ENCODE peak calls at places on chromosomes 4 and X, in six cellular contexts. N is lower lobe of right lung, G is left lung, D is A549, X is GM12865, J is SJSA1. B is an unnamed sample.

GRCh38 chr4:106238819-106239420 is 77.1 kb downstream of the TBCK start:
- DNase-seq in G (no peak), N (no peak), J (no peak), X (peak), D (peak), B (no peak)

GRCh38 chr4:148445071-148445902 is 3.1 kb upstream of the NR3C2 start:
- DNase-seq in G (peak), J (no peak), N (peak), D (no peak), X (peak), B (peak)

GRCh38 chr4:120555058-120555457 is 367.5 kb downstream of the PRDM5 start:
- DNase-seq in N (no peak), X (no peak), D (no peak), G (no peak), J (no peak), B (no peak)

GRCh38 chrX:134171661-134172587 is 65.1 kb upstream of the CCDC160 start:
- DNase-seq in X (no peak), D (no peak), N (no peak), J (no peak), G (peak), B (no peak)

GRCh38 chrX:49838374-49838773 is 9.3 kb downstream of the PAGE4 start:
- DNase-seq in N (no peak), J (no peak), G (no peak), D (peak), X (peak), B (no peak)

GRCh38 chrX:7266261-7266660 is 118.3 kb upstream of the PUDP start:
- DNase-seq in N (no peak), J (no peak), G (no peak), X (no peak), D (no peak), B (no peak)

GRCh38 chr4:101818362-101818761 is 27.8 kb downstream of the BANK1 start:
- DNase-seq in N (no peak), J (no peak), D (no peak), X (no peak), G (no peak), B (no peak)

GRCh38 chr4:103786014-103786413 is 66.2 kb upstream of the TACR3 start:
- DNase-seq in N (no peak), G (no peak), D (peak), J (no peak), X (peak), B (peak)

GRCh38 chr4:151169900-151170299 is 70.5 kb downstream of the RPS3A start:
- DNase-seq in N (no peak), X (no peak), G (no peak), D (no peak), J (no peak), B (no peak)

GRCh38 chrX:13938053-13938765 is 91.5 kb downstream of the GEMIN8 start:
- DNase-seq in G (peak), X (peak), J (no peak), N (peak), D (peak), B (peak)

GRCh38 chrX:101729986-101730385 is 70.3 kb upstream of the ARMCX2 start:
- DNase-seq in N (no peak), X (no peak), J (no peak), G (no peak), D (no peak), B (no peak)

GRCh38 chr4:27790911-27791310 is 930.3 kb downstream of the STIM2 start:
- DNase-seq in G (no peak), J (no peak), X (no peak), N (no peak), D (no peak), B (no peak)

GRCh38 chrX:42290608-42291007 is 367.3 kb upstream of the CASK start:
- DNase-seq in N (no peak), D (peak), G (no peak), X (peak), J (no peak), B (no peak)

GRCh38 chrX:52416816-52417215 is 48.0 kb downstream of the XAGE2 start:
- DNase-seq in J (no peak), N (no peak), D (no peak), G (no peak), X (no peak), B (no peak)

GRCh38 chrX:10769696-10770619 is 149.6 kb upstream of the MID1 start:
- DNase-seq in D (no peak), X (no peak), G (no peak), N (no peak), J (no peak), B (no peak)

GRCh38 chr4:53499791-53500190 is 91.5 kb downstream of the LNX1 start:
- DNase-seq in N (no peak), G (no peak), X (no peak), D (no peak), J (no peak), B (no peak)

GRCh38 chr4:119130365-119131065 is 5.1 kb upstream of the MYOZ2 start:
- DNase-seq in X (no peak), G (no peak), J (no peak), D (no peak), N (no peak), B (no peak)

GRCh38 chr4:22573198-22573597 is 57.3 kb upstream of the ADGRA3 start:
- DNase-seq in X (no peak), D (no peak), J (no peak), N (peak), G (no peak), B (no peak)

GRCh38 chrX:140664939-140665338 is 44.6 kb upstream of the LINC00632 start:
- DNase-seq in X (peak), N (no peak), J (no peak), G (no peak), D (peak), B (no peak)

GRCh38 chr4:140047017-140047640 is 106.9 kb downstream of the MAML3 start:
- DNase-seq in X (no peak), G (no peak), N (no peak), J (no peak), D (no peak), B (no peak)

GRCh38 chr4:100164808-100165760 is 25.2 kb downstream of the DDIT4L start:
- DNase-seq in J (no peak), X (no peak), N (no peak), G (no peak), D (no peak), B (no peak)

GRCh38 chrX:150308532-150309157 is 54.5 kb upstream of the MAMLD1 start:
- DNase-seq in G (no peak), X (no peak), D (no peak), J (no peak), N (no peak), B (no peak)

GRCh38 chrX:139831689-139832456 is 101.0 kb downstream of the ATP11C start:
- DNase-seq in X (peak), J (no peak), G (no peak), D (peak), N (no peak), B (no peak)

GRCh38 chrX:110268875-110269274 is 49.0 kb downstream of the AMMECR1 start:
- DNase-seq in J (no peak), X (no peak), N (no peak), G (no peak), D (no peak), B (no peak)

GRCh38 chrX:70479197-70479969 is 34.7 kb downstream of the DLG3 start:
- DNase-seq in J (peak), N (no peak), X (no peak), G (no peak), D (peak), B (no peak)

GRCh38 chr4:163875327-163875726 is 380.8 kb downstream of the TMA16 start:
- DNase-seq in G (no peak), X (no peak), N (no peak), J (no peak), D (no peak), B (no peak)

GRCh38 chr4:53361451-53361850 is 4.4 kb downstream of the SCFD2 start:
- DNase-seq in J (no peak), G (no peak), X (no peak), N (no peak), D (no peak), B (no peak)

DNA sequence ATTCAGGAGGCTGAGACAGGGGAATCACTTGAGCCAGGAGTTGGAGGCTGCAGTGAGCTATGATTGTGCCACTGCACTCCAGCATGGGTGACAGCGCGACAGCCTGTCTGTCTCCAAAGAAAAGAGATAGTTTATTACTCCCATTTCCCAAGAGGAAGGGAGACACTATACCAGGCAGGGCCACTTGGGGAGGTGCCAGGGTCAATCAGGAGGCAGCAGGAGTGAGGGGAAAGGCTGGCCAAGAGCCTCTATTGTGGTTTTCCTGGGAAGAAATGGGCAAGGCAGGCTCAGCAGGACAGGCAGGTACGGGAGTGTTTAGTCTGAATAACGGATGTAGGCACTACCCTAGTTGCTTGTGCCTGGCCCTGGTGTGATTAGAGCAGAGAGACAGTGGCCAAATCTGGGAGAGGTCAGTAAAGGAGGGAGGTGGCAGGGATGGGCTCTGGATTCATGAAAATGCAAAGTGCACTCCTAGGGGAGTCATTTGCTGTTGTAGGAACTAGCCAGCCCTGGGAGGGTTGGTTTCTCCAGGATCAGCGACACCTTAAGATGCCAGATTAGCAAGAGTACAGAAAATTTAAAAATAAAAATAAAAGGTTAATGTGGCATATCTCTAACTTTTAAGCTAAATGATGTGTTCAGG is 20.2 kb upstream of the CDKN2AIP start:
- DNase-seq in D (no peak), G (no peak), J (no peak), X (no peak), N (no peak), B (no peak)
- H3K4me3 ChIP-seq in D (no peak), G (no peak), J (no peak), X (no peak), N (no peak), B (no peak)

GRCh38 chrX:136712631-136713030 is 64.7 kb downstream of the CD40LG start:
- DNase-seq in J (no peak), X (no peak), D (no peak), N (no peak), G (no peak), B (no peak)

GRCh38 chrX:136711147-136711546 is 63.2 kb downstream of the CD40LG start:
- DNase-seq in J (peak), N (peak), X (peak), D (peak), G (no peak), B (no peak)

GRCh38 chrX:136710324-136710951 is 62.5 kb downstream of the CD40LG start:
- DNase-seq in J (no peak), X (peak), N (no peak), G (no peak), D (no peak), B (no peak)

GRCh38 chrX:136718091-136718490 is 62.6 kb downstream of the ARHGEF6 start:
- DNase-seq in J (no peak), D (no peak), N (no peak), G (no peak), X (no peak), B (no peak)

DNA sequence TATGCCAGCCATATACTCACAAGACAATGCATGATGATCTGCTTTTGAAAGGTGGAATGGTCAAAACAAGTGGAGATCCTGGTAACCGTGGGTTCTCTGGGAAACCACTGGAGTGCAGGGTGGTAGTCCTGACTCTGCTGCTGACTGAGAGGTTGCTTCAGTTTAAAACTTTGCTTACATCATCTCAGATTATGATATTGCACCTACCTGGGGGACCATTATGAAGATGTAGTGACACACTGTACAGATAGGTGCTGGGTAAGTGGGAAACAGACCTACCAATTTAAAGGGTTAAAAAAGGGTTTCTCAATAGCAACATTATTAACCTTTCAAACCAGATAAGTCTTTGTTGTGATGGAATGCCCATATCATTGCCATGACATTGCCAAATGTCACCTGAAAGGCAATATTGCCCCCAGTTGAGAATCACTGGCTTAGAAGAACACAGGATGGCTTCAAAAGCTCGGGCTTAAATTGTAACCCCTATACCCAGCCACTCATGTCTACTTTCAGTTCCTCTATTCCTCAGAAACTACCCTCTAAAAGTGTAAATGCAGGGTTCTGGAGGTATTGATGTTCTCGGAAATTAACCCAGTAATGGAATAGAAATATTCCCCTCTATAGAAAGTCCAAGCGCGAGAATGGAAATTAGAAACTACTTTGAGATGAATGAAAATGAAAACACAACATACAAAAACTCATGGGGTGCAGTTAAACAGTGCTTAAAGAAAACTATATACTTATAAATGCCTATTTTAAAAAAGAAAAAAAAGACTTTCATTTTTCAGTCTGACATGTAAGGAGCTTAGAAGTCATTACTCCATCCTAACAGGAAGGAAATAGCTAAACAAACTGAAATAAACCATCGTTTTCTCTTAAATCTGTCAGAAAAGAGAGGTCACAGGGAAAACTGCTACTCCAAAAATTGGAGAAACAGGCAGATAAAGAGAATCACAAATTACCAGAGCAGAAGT is 65.8 kb downstream of the ARHGEF6 start:
- DNase-seq in D (no peak), N (no peak), G (no peak), J (no peak), X (peak), B (no peak)
- H3K4me3 ChIP-seq in D (no peak), N (no peak), G (no peak), J (no peak), X (no peak), B (no peak)

DNA sequence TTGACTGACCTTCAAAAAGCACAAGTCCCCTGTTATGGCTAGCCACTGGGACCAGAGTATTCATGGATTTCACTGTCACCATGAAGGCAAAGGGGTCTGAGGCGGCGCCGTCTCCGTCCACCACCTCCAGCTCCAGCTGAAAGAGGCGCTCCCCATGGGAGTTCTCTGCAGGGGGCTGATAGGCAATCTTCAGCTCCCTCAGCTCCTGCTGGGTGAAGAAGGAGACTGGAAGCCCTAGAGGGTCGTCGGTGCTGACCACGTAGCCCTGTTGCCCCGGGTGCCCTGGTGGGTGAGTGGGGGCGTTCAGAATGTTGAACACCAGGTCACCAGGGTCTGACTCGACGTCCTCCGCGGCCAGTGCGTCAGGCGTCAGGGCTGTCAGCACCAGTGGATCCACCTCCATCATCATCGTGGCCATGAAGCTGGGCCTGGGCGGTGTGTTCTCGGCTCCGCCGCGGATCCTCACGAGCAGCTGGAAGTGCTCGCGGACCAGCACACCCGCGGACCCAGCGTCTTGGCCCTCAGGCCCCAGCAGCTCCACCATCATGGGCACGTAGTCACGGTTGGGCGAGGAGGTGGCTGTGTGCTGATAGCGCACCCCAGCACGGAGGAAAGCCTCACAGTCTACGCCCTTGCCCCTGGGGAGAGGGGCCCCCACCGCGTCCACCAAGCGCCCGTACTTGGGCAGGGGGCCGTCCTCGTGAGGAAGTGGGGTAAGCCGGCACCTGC is 980 bp downstream of the FREM3 start:
- DNase-seq in D (no peak), N (no peak), J (no peak), X (no peak), G (peak), B (peak)
- H3K4me3 ChIP-seq in D (no peak), N (peak), J (no peak), X (no peak), G (peak), B (no peak)

DNA sequence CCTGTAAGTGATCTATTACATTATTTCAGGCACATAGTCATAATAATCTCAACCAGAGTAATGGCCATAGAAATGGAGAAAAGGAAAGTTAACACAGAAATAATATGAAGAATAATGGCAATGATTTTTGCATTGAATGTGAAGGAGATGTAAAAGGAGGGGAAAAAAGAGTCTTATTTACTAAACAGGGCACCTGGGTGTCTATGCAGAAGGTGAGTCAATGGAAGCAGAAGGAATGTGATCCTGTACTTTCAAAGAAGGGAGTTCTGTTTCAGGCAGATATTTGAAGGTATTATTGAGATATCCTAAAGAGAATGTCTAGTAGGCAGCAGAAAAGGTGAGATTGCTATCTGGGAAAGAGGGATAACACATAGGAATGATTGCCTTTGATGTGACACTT is 279.9 kb downstream of the INPP4B start:
- DNase-seq in D (no peak), X (no peak), J (no peak), G (no peak), N (no peak), B (no peak)
- H3K4me3 ChIP-seq in D (no peak), X (no peak), J (no peak), G (peak), N (no peak), B (no peak)

GRCh38 chr4:121824950-121825349 is 1.3 kb upstream of the CCNA2 start:
- DNase-seq in G (no peak), X (no peak), D (no peak), N (no peak), J (no peak), B (no peak)

GRCh38 chr4:121822796-121823504 is 733 bp downstream of the CCNA2 start:
- DNase-seq in X (peak), J (peak), D (peak), G (no peak), N (peak), B (no peak)

GRCh38 chr4:121824171-121824527 is 466 bp upstream of the CCNA2 start:
- DNase-seq in X (no peak), J (no peak), N (no peak), G (no peak), D (no peak), B (no peak)

GRCh38 chr4:121822047-121822446 is 1.6 kb downstream of the CCNA2 start:
- DNase-seq in N (no peak), J (no peak), G (no peak), X (no peak), D (no peak), B (no peak)

DNA sequence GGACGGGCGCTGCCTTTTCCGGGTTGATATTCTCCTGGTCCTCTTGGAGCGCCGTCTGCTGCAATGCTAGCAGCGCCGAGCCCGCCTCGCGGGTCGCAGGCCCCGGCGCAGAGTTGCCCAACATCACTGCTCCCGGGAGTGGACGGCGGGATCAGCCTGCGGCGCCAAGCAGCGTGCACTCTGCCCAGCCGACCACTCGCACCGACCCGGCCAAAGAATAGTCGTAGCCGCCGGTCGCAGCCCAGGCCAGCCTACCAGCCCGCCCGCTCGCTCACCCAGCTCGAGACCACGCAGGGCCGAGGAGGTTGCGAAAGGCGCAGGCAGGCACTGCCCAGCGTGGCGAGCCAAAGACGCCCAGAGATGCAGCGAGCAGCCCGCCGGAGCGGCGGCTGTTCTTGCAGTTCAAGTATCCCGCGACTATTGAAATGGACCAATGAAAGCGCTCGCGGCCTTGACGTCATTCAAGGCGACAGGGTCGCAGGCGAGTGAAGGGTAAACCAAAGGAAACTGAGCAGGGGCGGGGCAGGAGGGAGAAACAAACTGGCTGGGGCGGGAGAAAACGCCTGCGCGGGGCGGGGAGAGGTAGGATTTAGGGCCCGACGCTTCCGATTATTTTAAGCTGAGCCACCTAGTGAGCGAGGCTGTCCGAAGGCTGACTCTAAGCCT is at the start of gene CCNA2:
- DNase-seq in N (peak), D (peak), J (peak), X (peak), G (peak), B (peak)
- H3K4me3 ChIP-seq in N (peak), D (peak), J (peak), X (peak), G (peak), B (peak)

DNA sequence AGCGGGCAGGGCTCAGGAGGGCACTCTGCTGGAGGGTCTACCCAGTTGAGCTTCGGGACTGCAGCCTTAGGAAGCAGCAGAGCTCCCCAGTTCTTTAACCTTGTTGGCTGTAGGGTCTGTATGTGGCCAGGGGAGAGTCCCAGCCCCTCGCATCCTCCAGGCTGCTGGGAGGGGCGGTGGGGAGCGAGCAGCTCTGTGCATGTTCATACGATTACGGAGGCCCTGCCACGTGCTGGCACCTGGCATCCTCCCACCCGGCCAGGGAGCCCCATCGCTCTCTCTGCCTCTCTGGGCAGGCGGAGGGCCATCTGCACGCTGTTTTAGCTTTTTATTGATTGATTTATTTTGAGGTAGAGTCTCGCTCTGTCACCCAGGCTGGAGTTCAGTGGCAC is 21.2 kb downstream of the NSG1 start:
- DNase-seq in J (no peak), N (no peak), G (peak), D (no peak), X (no peak), B (no peak)
- H3K4me3 ChIP-seq in J (no peak), N (no peak), G (no peak), D (no peak), X (no peak), B (no peak)